ENCODE peak calls at places on chromosome 22, in seven cellular contexts. One of them, this sample, is unnamed.

GRCh38 chr22:50281957-50282356 is 11.8 kb upstream of the MAPK11 start:
- ATAC-seq in upper lobe of left lung: no peak
- ATAC-seq in heart left ventricle: peak
- ATAC-seq in gastrocnemius medialis: no peak
- ATAC-seq in K562: no peak
- ATAC-seq in A549: no peak
- ATAC-seq in right lobe of liver: peak
- ATAC-seq in this sample: no peak

GRCh38 chr22:41308544-41308947 is 7.2 kb downstream of the ZC3H7B start:
- ATAC-seq in upper lobe of left lung: no peak
- ATAC-seq in heart left ventricle: peak
- ATAC-seq in gastrocnemius medialis: peak
- ATAC-seq in K562: no peak
- ATAC-seq in A549: no peak
- ATAC-seq in right lobe of liver: peak
- ATAC-seq in this sample: peak

GRCh38 chr22:33717694-33718396 is 202.4 kb downstream of the LARGE1 start:
- ATAC-seq in upper lobe of left lung: no peak
- ATAC-seq in heart left ventricle: peak
- ATAC-seq in gastrocnemius medialis: no peak
- ATAC-seq in K562: no peak
- ATAC-seq in A549: no peak
- ATAC-seq in right lobe of liver: peak
- ATAC-seq in this sample: no peak

GRCh38 chr22:44668886-44669724 is 32.9 kb upstream of the PRR5 start:
- ATAC-seq in upper lobe of left lung: no peak
- ATAC-seq in heart left ventricle: peak
- ATAC-seq in gastrocnemius medialis: no peak
- ATAC-seq in K562: no peak
- ATAC-seq in A549: peak
- ATAC-seq in right lobe of liver: no peak
- ATAC-seq in this sample: no peak

GRCh38 chr22:36454916-36455570 is 26.4 kb downstream of the TXN2 start:
- ATAC-seq in upper lobe of left lung: peak
- ATAC-seq in heart left ventricle: peak
- ATAC-seq in gastrocnemius medialis: peak
- ATAC-seq in K562: peak
- ATAC-seq in A549: peak
- ATAC-seq in right lobe of liver: peak
- ATAC-seq in this sample: peak

GRCh38 chr22:46401370-46401769 is 65.9 kb downstream of the TRMU start:
- ATAC-seq in upper lobe of left lung: no peak
- ATAC-seq in heart left ventricle: no peak
- ATAC-seq in gastrocnemius medialis: no peak
- ATAC-seq in K562: no peak
- ATAC-seq in A549: no peak
- ATAC-seq in right lobe of liver: no peak
- ATAC-seq in this sample: no peak

GRCh38 chr22:33873186-33873585 is 47.1 kb downstream of the LARGE1 start:
- ATAC-seq in upper lobe of left lung: peak
- ATAC-seq in heart left ventricle: peak
- ATAC-seq in gastrocnemius medialis: peak
- ATAC-seq in K562: no peak
- ATAC-seq in A549: no peak
- ATAC-seq in right lobe of liver: peak
- ATAC-seq in this sample: peak

GRCh38 chr22:37068859-37069258 is 17.3 kb downstream of the KCTD17 start:
- ATAC-seq in upper lobe of left lung: no peak
- ATAC-seq in heart left ventricle: no peak
- ATAC-seq in gastrocnemius medialis: no peak
- ATAC-seq in K562: no peak
- ATAC-seq in A549: no peak
- ATAC-seq in right lobe of liver: no peak
- ATAC-seq in this sample: no peak

GRCh38 chr22:26529345-26529744 is 17.1 kb upstream of the TFIP11 start:
- ATAC-seq in upper lobe of left lung: peak
- ATAC-seq in heart left ventricle: peak
- ATAC-seq in gastrocnemius medialis: peak
- ATAC-seq in K562: no peak
- ATAC-seq in A549: no peak
- ATAC-seq in right lobe of liver: peak
- ATAC-seq in this sample: peak

GRCh38 chr22:16973591-16974297 is 34.3 kb downstream of the GAB4 start:
- ATAC-seq in upper lobe of left lung: no peak
- ATAC-seq in heart left ventricle: no peak
- ATAC-seq in gastrocnemius medialis: no peak
- ATAC-seq in K562: no peak
- ATAC-seq in A549: no peak
- ATAC-seq in right lobe of liver: no peak
- ATAC-seq in this sample: no peak

GRCh38 chr22:20748082-20748481 is 25.8 kb upstream of the SERPIND1 start:
- ATAC-seq in upper lobe of left lung: no peak
- ATAC-seq in heart left ventricle: no peak
- ATAC-seq in gastrocnemius medialis: no peak
- ATAC-seq in K562: no peak
- ATAC-seq in A549: no peak
- ATAC-seq in right lobe of liver: no peak
- ATAC-seq in this sample: no peak

GRCh38 chr22:46415816-46416536 is 80.5 kb downstream of the TRMU start:
- ATAC-seq in upper lobe of left lung: no peak
- ATAC-seq in heart left ventricle: no peak
- ATAC-seq in gastrocnemius medialis: no peak
- ATAC-seq in K562: no peak
- ATAC-seq in A549: no peak
- ATAC-seq in right lobe of liver: no peak
- ATAC-seq in this sample: no peak

GRCh38 chr22:27554106-27554814 is 247.3 kb downstream of the MN1 start:
- ATAC-seq in upper lobe of left lung: peak
- ATAC-seq in heart left ventricle: no peak
- ATAC-seq in gastrocnemius medialis: no peak
- ATAC-seq in K562: no peak
- ATAC-seq in A549: no peak
- ATAC-seq in right lobe of liver: no peak
- ATAC-seq in this sample: peak

GRCh38 chr22:36953239-36954080 is 40.0 kb downstream of the CSF2RB start:
- ATAC-seq in upper lobe of left lung: no peak
- ATAC-seq in heart left ventricle: no peak
- ATAC-seq in gastrocnemius medialis: no peak
- ATAC-seq in K562: no peak
- ATAC-seq in A549: no peak
- ATAC-seq in right lobe of liver: no peak
- ATAC-seq in this sample: no peak

GRCh38 chr22:20430101-20430640 is 7.5 kb downstream of the SCARF2 start:
- ATAC-seq in upper lobe of left lung: no peak
- ATAC-seq in heart left ventricle: no peak
- ATAC-seq in gastrocnemius medialis: no peak
- ATAC-seq in K562: no peak
- ATAC-seq in A549: no peak
- ATAC-seq in right lobe of liver: no peak
- ATAC-seq in this sample: no peak

GRCh38 chr22:17119481-17120202 is 1.5 kb downstream of the TMEM121B start:
- ATAC-seq in upper lobe of left lung: no peak
- ATAC-seq in heart left ventricle: peak
- ATAC-seq in gastrocnemius medialis: peak
- ATAC-seq in K562: peak
- ATAC-seq in A549: peak
- ATAC-seq in right lobe of liver: peak
- ATAC-seq in this sample: no peak

GRCh38 chr22:33829549-33830280 is 90.6 kb downstream of the LARGE1 start:
- ATAC-seq in upper lobe of left lung: no peak
- ATAC-seq in heart left ventricle: no peak
- ATAC-seq in gastrocnemius medialis: no peak
- ATAC-seq in K562: no peak
- ATAC-seq in A549: no peak
- ATAC-seq in right lobe of liver: no peak
- ATAC-seq in this sample: no peak

GRCh38 chr22:44019416-44019815 is 4.7 kb upstream of the PARVB start:
- ATAC-seq in upper lobe of left lung: no peak
- ATAC-seq in heart left ventricle: no peak
- ATAC-seq in gastrocnemius medialis: no peak
- ATAC-seq in K562: no peak
- ATAC-seq in A549: no peak
- ATAC-seq in right lobe of liver: no peak
- ATAC-seq in this sample: no peak

GRCh38 chr22:46233231-46233630 is 16.9 kb downstream of the CDPF1 start:
- ATAC-seq in upper lobe of left lung: peak
- ATAC-seq in heart left ventricle: peak
- ATAC-seq in gastrocnemius medialis: peak
- ATAC-seq in K562: no peak
- ATAC-seq in A549: no peak
- ATAC-seq in right lobe of liver: peak
- ATAC-seq in this sample: peak

GRCh38 chr22:46007848-46008261 is 30.9 kb upstream of the WNT7B start:
- ATAC-seq in upper lobe of left lung: peak
- ATAC-seq in heart left ventricle: peak
- ATAC-seq in gastrocnemius medialis: peak
- ATAC-seq in K562: no peak
- ATAC-seq in A549: no peak
- ATAC-seq in right lobe of liver: no peak
- ATAC-seq in this sample: peak

GRCh38 chr22:19886605-19887250 is 32.1 kb upstream of the GNB1L start:
- ATAC-seq in upper lobe of left lung: peak
- ATAC-seq in heart left ventricle: peak
- ATAC-seq in gastrocnemius medialis: no peak
- ATAC-seq in K562: no peak
- ATAC-seq in A549: no peak
- ATAC-seq in right lobe of liver: peak
- ATAC-seq in this sample: peak

GRCh38 chr22:20764053-20764720 is 9.7 kb upstream of the SERPIND1 start:
- ATAC-seq in upper lobe of left lung: no peak
- ATAC-seq in heart left ventricle: peak
- ATAC-seq in gastrocnemius medialis: no peak
- ATAC-seq in K562: no peak
- ATAC-seq in A549: no peak
- ATAC-seq in right lobe of liver: peak
- ATAC-seq in this sample: no peak

GRCh38 chr22:19707347-19708322 is 6.7 kb upstream of the SEPTIN5 start:
- ATAC-seq in upper lobe of left lung: no peak
- ATAC-seq in heart left ventricle: no peak
- ATAC-seq in gastrocnemius medialis: no peak
- ATAC-seq in K562: no peak
- ATAC-seq in A549: no peak
- ATAC-seq in right lobe of liver: no peak
- ATAC-seq in this sample: no peak

GRCh38 chr22:24566899-24567511 is 11.2 kb downstream of the SNRPD3 start:
- ATAC-seq in upper lobe of left lung: no peak
- ATAC-seq in heart left ventricle: no peak
- ATAC-seq in gastrocnemius medialis: no peak
- ATAC-seq in K562: no peak
- ATAC-seq in A549: no peak
- ATAC-seq in right lobe of liver: no peak
- ATAC-seq in this sample: no peak

GRCh38 chr22:44554411-44554810 is 56.4 kb upstream of the RTL6 start:
- ATAC-seq in upper lobe of left lung: no peak
- ATAC-seq in heart left ventricle: no peak
- ATAC-seq in gastrocnemius medialis: no peak
- ATAC-seq in K562: no peak
- ATAC-seq in A549: no peak
- ATAC-seq in right lobe of liver: no peak
- ATAC-seq in this sample: no peak

DNA sequence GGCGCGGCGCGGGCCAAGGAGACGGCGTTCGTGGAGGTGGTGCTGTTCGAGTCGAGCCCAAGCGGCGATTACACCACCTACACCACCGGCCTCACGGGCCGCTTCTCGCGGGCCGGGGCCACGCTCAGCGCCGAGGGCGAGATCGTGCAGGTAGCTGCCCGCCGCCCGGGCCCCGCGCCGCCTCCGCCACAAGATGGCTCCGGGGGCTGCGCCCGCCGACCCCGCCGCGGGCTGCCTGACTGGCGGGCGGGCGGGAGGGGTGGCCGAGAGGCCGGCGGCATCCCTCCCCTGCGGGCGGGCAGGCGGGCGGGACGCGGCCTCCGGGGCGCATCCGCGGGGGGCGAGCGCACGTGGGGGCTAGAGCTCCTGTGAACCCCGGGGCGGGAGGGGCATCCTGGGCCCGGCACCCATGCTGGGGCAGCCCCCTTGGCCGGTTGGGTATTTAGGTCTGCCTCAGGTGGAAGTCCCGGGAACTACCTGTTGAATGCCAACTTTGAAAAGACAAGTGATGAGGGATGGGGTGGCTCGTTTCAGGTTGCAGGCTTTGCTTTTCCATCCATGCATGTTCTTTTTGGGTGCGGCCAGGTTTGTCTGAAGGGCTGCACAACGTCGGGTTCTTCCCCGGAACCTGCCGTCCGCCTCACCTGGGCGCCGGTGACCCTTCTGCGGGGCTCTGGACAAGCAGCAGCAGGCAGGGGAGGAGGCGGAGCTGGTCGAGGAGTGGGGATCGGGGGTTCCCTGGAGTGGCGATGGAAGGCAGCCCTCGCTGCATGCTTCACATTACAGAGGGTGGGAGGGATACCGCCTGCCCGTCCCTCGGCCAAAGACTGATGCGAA is 763 bp downstream of the ZNRF3 start:
- ATAC-seq in upper lobe of left lung: no peak
- ATAC-seq in heart left ventricle: no peak
- ATAC-seq in gastrocnemius medialis: no peak
- ATAC-seq in K562: peak
- ATAC-seq in A549: peak
- ATAC-seq in right lobe of liver: no peak
- ATAC-seq in this sample: peak
- H3K4me3 ChIP-seq in upper lobe of left lung: peak
- H3K4me3 ChIP-seq in heart left ventricle: peak
- H3K4me3 ChIP-seq in gastrocnemius medialis: peak
- H3K4me3 ChIP-seq in K562: peak
- H3K4me3 ChIP-seq in A549: peak
- H3K4me3 ChIP-seq in right lobe of liver: peak
- H3K4me3 ChIP-seq in this sample: peak

DNA sequence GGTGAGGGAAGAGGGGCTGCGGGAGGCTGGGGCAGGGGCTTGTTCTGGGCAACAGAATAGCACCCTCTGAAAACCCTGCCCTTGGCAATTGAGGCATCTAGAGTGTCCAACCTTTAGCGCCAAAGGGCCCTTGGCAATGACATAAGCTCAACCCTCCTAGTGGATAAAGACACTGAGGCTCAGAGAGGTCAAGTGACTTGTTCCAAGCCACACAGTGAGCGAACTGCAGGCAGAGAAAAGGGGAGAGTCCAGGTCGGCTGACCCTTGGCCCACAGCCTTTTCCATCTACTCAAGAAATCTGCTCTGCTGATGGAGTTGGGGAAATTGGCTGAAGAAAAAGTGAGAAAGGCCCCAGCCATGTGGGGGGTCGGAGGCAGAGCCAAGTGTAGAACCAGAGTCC is 2.9 kb downstream of the SEC14L2 start:
- ATAC-seq in upper lobe of left lung: no peak
- ATAC-seq in heart left ventricle: no peak
- ATAC-seq in gastrocnemius medialis: no peak
- ATAC-seq in K562: no peak
- ATAC-seq in A549: no peak
- ATAC-seq in right lobe of liver: no peak
- ATAC-seq in this sample: no peak
- H3K27ac ChIP-seq in upper lobe of left lung: no peak
- H3K27ac ChIP-seq in heart left ventricle: no peak
- H3K27ac ChIP-seq in gastrocnemius medialis: no peak
- H3K27ac ChIP-seq in K562: no peak
- H3K27ac ChIP-seq in A549: no peak
- H3K27ac ChIP-seq in right lobe of liver: no peak
- H3K27ac ChIP-seq in this sample: no peak

GRCh38 chr22:49064836-49065235 is 762.8 kb downstream of the BRD1 start:
- ATAC-seq in upper lobe of left lung: no peak
- ATAC-seq in heart left ventricle: no peak
- ATAC-seq in gastrocnemius medialis: no peak
- ATAC-seq in K562: no peak
- ATAC-seq in A549: no peak
- ATAC-seq in right lobe of liver: no peak
- ATAC-seq in this sample: no peak
- TF ChIP-seq POLR2A in upper lobe of left lung: no peak
- TF ChIP-seq POLR2A in heart left ventricle: no peak
- TF ChIP-seq POLR2A in gastrocnemius medialis: no peak
- TF ChIP-seq POLR2A in K562: no peak
- TF ChIP-seq POLR2A in A549: no peak
- TF ChIP-seq POLR2A in right lobe of liver: no peak
- TF ChIP-seq POLR2A in this sample: no peak

GRCh38 chr22:22558972-22559603 is at the start of gene PRAME:
- ATAC-seq in upper lobe of left lung: peak
- ATAC-seq in heart left ventricle: no peak
- ATAC-seq in gastrocnemius medialis: no peak
- ATAC-seq in K562: peak
- ATAC-seq in A549: peak
- ATAC-seq in right lobe of liver: no peak
- ATAC-seq in this sample: no peak
- H3K4me3 ChIP-seq in upper lobe of left lung: no peak
- H3K4me3 ChIP-seq in heart left ventricle: no peak
- H3K4me3 ChIP-seq in gastrocnemius medialis: no peak
- H3K4me3 ChIP-seq in K562: peak
- H3K4me3 ChIP-seq in A549: peak
- H3K4me3 ChIP-seq in right lobe of liver: no peak
- H3K4me3 ChIP-seq in this sample: no peak